ENCODE peak calls at places on chromosome 22, in four cellular contexts. M, J, A and W are unnamed samples.
A peak's percentile ranks its signal among the peaks of the same experiment; 100 is the strongest.

GRCh38 chr22:32579533-32580220 is 105.1 kb downstream of the FBXO7 start:
- DNase-seq in M (no peak), J (no peak), A (peak; percentile 35), W (peak; percentile 36)

GRCh38 chr22:35380537-35381423 is at the start of gene HMOX1:
- DNase-seq in J (peak; percentile 6), A (peak; percentile 92), M (peak; percentile 48), W (peak; percentile 89)

GRCh38 chr22:37561209-37562048 is 1.1 kb downstream of the CDC42EP1 start:
- DNase-seq in M (peak; percentile 2), J (peak; percentile 3), A (peak; percentile 96), W (peak; percentile 92)

GRCh38 chr22:18970180-18970947 is 34.3 kb upstream of the PRODH start:
- DNase-seq in A (no peak), M (peak; percentile 36), J (no peak), W (no peak)

GRCh38 chr22:41193829-41194228 is 11.3 kb upstream of the L3MBTL2 start:
- DNase-seq in A (no peak), M (no peak), J (no peak), W (no peak)

GRCh38 chr22:38657248-38657909 is 941 bp downstream of the CBY1 start:
- DNase-seq in J (peak; percentile 16), M (no peak), A (no peak), W (no peak)

GRCh38 chr22:17152971-17153370 is 6.1 kb downstream of the HDHD5 start:
- DNase-seq in J (no peak), M (no peak), A (no peak), W (no peak)

GRCh38 chr22:31968022-31968421 is 23.7 kb downstream of the YWHAH start:
- DNase-seq in M (no peak), J (no peak), A (no peak), W (no peak)

GRCh38 chr22:21928048-21928447 is 24.6 kb downstream of the PPM1F start:
- DNase-seq in J (no peak), A (no peak), M (no peak), W (no peak)

GRCh38 chr22:33431300-33431699 is 373.1 kb upstream of the SYN3 start:
- DNase-seq in A (no peak), J (no peak), M (no peak), W (no peak)

GRCh38 chr22:41976070-41976901 is 7.0 kb downstream of the SEPTIN3 start:
- DNase-seq in A (no peak), M (peak; percentile 24), J (no peak), W (no peak)

GRCh38 chr22:27796118-27796517 is 5.4 kb downstream of the MN1 start:
- DNase-seq in J (no peak), A (no peak), M (no peak), W (no peak)

GRCh38 chr22:37220543-37220968 is 8.3 kb upstream of the SSTR3 start:
- DNase-seq in A (no peak), J (no peak), M (no peak), W (no peak)

GRCh38 chr22:35198738-35199137 is 58.6 kb upstream of the HMGXB4 start:
- DNase-seq in J (no peak), A (no peak), M (no peak), W (no peak)

GRCh38 chr22:42294034-42294985 is 23.9 kb upstream of the TCF20 start:
- DNase-seq in M (peak; percentile 18), A (no peak), J (no peak), W (peak; percentile 55)

GRCh38 chr22:26610072-26610958 is 7.5 kb downstream of the CRYBB1 start:
- DNase-seq in J (no peak), A (no peak), M (no peak), W (peak; percentile 47)

GRCh38 chr22:26398741-26399153 is 30.3 kb upstream of the ASPHD2 start:
- DNase-seq in M (peak; percentile 60), A (peak; percentile 33), J (peak; percentile 5), W (peak; percentile 39)

GRCh38 chr22:40213478-40213877 is 35.8 kb downstream of the TNRC6B start:
- DNase-seq in J (no peak), A (no peak), M (no peak), W (no peak)

GRCh38 chr22:31044262-31044861 is 36.8 kb upstream of the SMTN start:
- DNase-seq in A (peak; percentile 96), M (no peak), J (no peak), W (peak; percentile 70)

GRCh38 chr22:31652911-31653684 is 8.9 kb downstream of the PISD start:
- DNase-seq in A (no peak), M (no peak), J (no peak), W (no peak)

GRCh38 chr22:41075946-41076345 is 16.4 kb upstream of the EP300 start:
- DNase-seq in A (no peak), M (no peak), J (no peak), W (no peak)

GRCh38 chr22:39721456-39722325 is 151.1 kb downstream of the CACNA1I start:
- DNase-seq in A (no peak), M (no peak), J (no peak), W (no peak)

GRCh38 chr22:36585841-36586240 is 56.9 kb upstream of the EIF3D start:
- DNase-seq in J (no peak), A (no peak), M (no peak), W (no peak)

GRCh38 chr22:17774206-17774927 is at the start of gene BID:
- DNase-seq in J (peak; percentile 3), A (no peak), M (no peak), W (peak; percentile 73)

GRCh38 chr22:36334838-36335603 is 52.7 kb downstream of the MYH9 start:
- DNase-seq in M (no peak), A (no peak), J (peak; percentile 62), W (no peak)

GRCh38 chr22:47082505-47082904 is 320.1 kb downstream of the TBC1D22A start:
- DNase-seq in J (no peak), M (no peak), A (no peak), W (no peak)

GRCh38 chr22:18994780-18995711 is 59.0 kb upstream of the PRODH start:
- DNase-seq in M (no peak), A (no peak), J (no peak), W (no peak)

GRCh38 chr22:24170189-24170588 is 11.1 kb upstream of the SUSD2 start:
- DNase-seq in A (no peak), M (no peak), J (no peak), W (no peak)